ENCODE peak calls at places on chromosome 5, in seven cellular contexts. H is IMR-90, Y is HepG2, A is neuronal stem cell, U is neural progenitor cell, X is OCI-LY7, E is fibroblast of lung. N is an unnamed sample.

GRCh38 chr5:154543380-154543779 is 65.4 kb upstream of the HAND1 start:
- DNase-seq in H (no peak), Y (no peak), A (no peak), U (no peak), X (no peak), E (peak; percentile 44), N (no peak)

GRCh38 chr5:133527311-133527710 is 85.0 kb downstream of the FSTL4 start:
- DNase-seq in H (peak; percentile 22), Y (no peak), A (no peak), U (no peak), X (no peak), E (peak; percentile 49), N (no peak)

GRCh38 chr5:38078161-38078560 is 180.2 kb upstream of the EGFLAM start:
- DNase-seq in H (peak; percentile 5), Y (peak; percentile 10), A (no peak), U (no peak), X (no peak), E (peak; percentile 51), N (peak; percentile 39)

GRCh38 chr5:32852535-32852934 is 141.4 kb downstream of the NPR3 start:
- DNase-seq in H (peak; percentile 89), Y (peak; percentile 22), A (peak; percentile 42), U (peak; percentile 78), X (no peak), E (peak; percentile 88), N (peak; percentile 53)

GRCh38 chr5:147882586-147883313 is 4.2 kb downstream of the SCGB3A2 start:
- DNase-seq in H (no peak), Y (no peak), A (no peak), U (peak; percentile 5), X (no peak), E (peak; percentile 61), N (no peak)

GRCh38 chr5:174719211-174719610 is 5.2 kb upstream of the MSX2 start:
- DNase-seq in H (no peak), Y (no peak), A (no peak), U (no peak), X (no peak), E (no peak), N (no peak)

GRCh38 chr5:13955896-13956295 is 11.4 kb upstream of the DNAH5 start:
- DNase-seq in H (peak; percentile 70), Y (no peak), A (no peak), U (no peak), X (no peak), E (peak; percentile 36), N (no peak)

GRCh38 chr5:69334793-69335268 is 2.2 kb upstream of the CCDC125 start:
- DNase-seq in H (peak; percentile 76), Y (peak; percentile 72), A (peak; percentile 68), U (peak; percentile 90), X (peak; percentile 82), E (peak; percentile 79), N (peak; percentile 74)

GRCh38 chr5:145854651-145855258 is 18.1 kb downstream of the GRXCR2 start:
- DNase-seq in H (peak; percentile 83), Y (peak; percentile 23), A (no peak), U (no peak), X (no peak), E (peak; percentile 88), N (peak; percentile 83)

GRCh38 chr5:147560982-147561381 is 51.1 kb upstream of the DPYSL3 start:
- DNase-seq in H (no peak), Y (no peak), A (peak; percentile 56), U (peak; percentile 77), X (no peak), E (peak; percentile 32), N (no peak)

GRCh38 chr5:151094054-151094858 is 13.4 kb upstream of the TNIP1 start:
- DNase-seq in H (peak; percentile 34), Y (no peak), A (no peak), U (no peak), X (no peak), E (peak; percentile 23), N (peak; percentile 63)

GRCh38 chr5:139246394-139246793 is 47.1 kb upstream of the MATR3 start:
- DNase-seq in H (peak; percentile 60), Y (no peak), A (no peak), U (no peak), X (no peak), E (peak; percentile 48), N (peak; percentile 31)

GRCh38 chr5:125043781-125044391 is 297.4 kb upstream of the ZNF608 start:
- DNase-seq in H (peak; percentile 56), Y (no peak), A (no peak), U (no peak), X (no peak), E (peak; percentile 95), N (peak; percentile 92)

GRCh38 chr5:87004101-87004500 is 263.6 kb upstream of the RASA1 start:
- DNase-seq in H (peak; percentile 8), Y (no peak), A (no peak), U (no peak), X (no peak), E (peak; percentile 73), N (peak; percentile 78)

GRCh38 chr5:111254613-111255012 is 30.4 kb downstream of the CAMK4 start:
- DNase-seq in H (peak; percentile 40), Y (no peak), A (no peak), U (no peak), X (peak; percentile 40), E (peak; percentile 15), N (no peak)

GRCh38 chr5:79503794-79504495 is 10.0 kb downstream of the HOMER1 start:
- DNase-seq in H (peak; percentile 49), Y (no peak), A (no peak), U (no peak), X (no peak), E (no peak), N (peak; percentile 82)

GRCh38 chr5:96293966-96294886 is 138.8 kb downstream of the PCSK1 start:
- DNase-seq in H (peak; percentile 82), Y (no peak), A (no peak), U (no peak), X (no peak), E (peak; percentile 37), N (peak; percentile 61)
- H2AFZ ChIP-seq in H (no peak overlapping the region), Y (peak overlapping the region; percentile 0), A (no peak overlapping the region), U (no peak overlapping the region), X (no peak overlapping the region), E (no peak overlapping the region), N (no peak overlapping the region)

GRCh38 chr5:72291601-72292000 is 28.4 kb downstream of the MRPS27 start:
- DNase-seq in H (no peak), Y (no peak), A (no peak), U (no peak), X (peak; percentile 48), E (no peak), N (no peak)

GRCh38 chr5:72295539-72295938 is 24.5 kb downstream of the MRPS27 start:
- DNase-seq in H (no peak), Y (peak; percentile 95), A (no peak), U (no peak), X (no peak), E (no peak), N (no peak)

GRCh38 chr5:72292411-72292810 is 27.6 kb downstream of the MRPS27 start:
- DNase-seq in H (no peak), Y (no peak), A (no peak), U (no peak), X (no peak), E (no peak), N (no peak)

GRCh38 chr5:72294473-72294872 is 25.6 kb downstream of the MRPS27 start:
- DNase-seq in H (no peak), Y (no peak), A (no peak), U (no peak), X (peak; percentile 43), E (no peak), N (no peak)

DNA sequence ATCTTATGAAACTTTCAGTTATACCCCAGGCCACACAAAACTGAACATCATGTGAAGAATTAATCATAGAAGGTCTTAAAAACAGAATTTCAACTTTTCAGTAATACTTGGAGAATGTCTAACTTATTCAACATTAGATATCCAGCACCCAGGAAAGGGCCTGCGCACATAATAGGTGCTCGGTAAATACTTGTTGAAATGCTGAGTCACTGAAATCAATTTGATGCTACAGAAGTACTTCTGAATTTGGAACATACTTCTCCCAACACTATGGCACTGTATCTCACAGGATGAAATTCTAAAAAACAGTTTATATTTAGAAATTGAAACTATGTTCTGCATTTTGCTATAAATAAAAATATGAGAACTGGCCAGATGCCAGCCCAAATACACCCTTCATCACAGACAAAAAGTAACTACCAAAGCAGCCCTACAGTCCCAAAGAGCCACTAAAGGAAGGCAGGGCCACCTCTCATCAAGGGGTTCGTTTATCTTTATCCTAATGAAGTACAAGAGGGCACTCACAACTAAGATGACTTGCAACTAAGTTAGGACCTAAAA is 26.5 kb downstream of the MRPS27 start:
- DNase-seq in H (no peak), Y (no peak), A (no peak), U (no peak), X (peak; percentile 51), E (no peak), N (no peak)
- H3K36me3 ChIP-seq in H (no peaks in the 10 kb centered on the region), Y (peaks cover 2% of the 10 kb centered on the region), A (peaks cover 3% of the 10 kb centered on the region), U (peaks cover 11% of the 10 kb centered on the region), X (peaks cover 59% of the 10 kb centered on the region), E (no peaks in the 10 kb centered on the region), N (peaks cover 8% of the 10 kb centered on the region)

DNA sequence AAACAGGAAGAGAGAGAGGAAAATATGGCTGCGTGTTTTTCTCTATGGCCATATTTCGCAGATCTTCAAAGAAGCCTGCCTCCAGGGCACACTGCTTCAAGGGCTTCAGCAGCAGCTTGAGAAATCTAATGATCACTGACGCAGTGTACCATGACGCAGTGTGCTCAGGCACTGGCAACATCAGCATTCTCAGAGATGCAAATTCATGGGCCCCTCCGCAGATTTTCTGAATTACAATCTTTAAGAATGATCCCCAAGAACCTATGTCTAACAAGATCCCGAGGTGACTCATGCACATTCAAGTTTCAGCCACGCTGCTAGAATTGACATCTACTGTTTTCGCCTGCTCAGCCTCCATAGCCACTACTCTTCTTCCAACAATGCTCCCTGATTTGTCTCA is 143.9 kb upstream of the ZNF366 start:
- DNase-seq in H (no peak), Y (no peak), A (no peak), U (no peak), X (no peak), E (no peak), N (no peak)
- H3K4me2 ChIP-seq in H (no peak overlapping the region), Y (no peak overlapping the region), A (no peak overlapping the region), U (no peak overlapping the region), X (no peak overlapping the region), E (no peak overlapping the region), N (no peak overlapping the region)

GRCh38 chr5:65828022-65828421 is 98.4 kb upstream of the ERBIN start:
- DNase-seq in H (no peak), Y (no peak), A (no peak), U (no peak), X (no peak), E (no peak), N (no peak)

GRCh38 chr5:65830856-65831255 is 95.5 kb upstream of the ERBIN start:
- DNase-seq in H (no peak), Y (no peak), A (peak; percentile 41), U (peak; percentile 56), X (no peak), E (peak; percentile 54), N (no peak)

GRCh38 chr5:65831276-65831675 is 95.1 kb upstream of the ERBIN start:
- DNase-seq in H (no peak), Y (no peak), A (no peak), U (no peak), X (no peak), E (peak; percentile 68), N (no peak)

GRCh38 chr5:65825388-65826328 is 100.7 kb upstream of the ERBIN start:
- DNase-seq in H (no peak), Y (no peak), A (no peak), U (no peak), X (peak; percentile 25), E (no peak), N (no peak)

DNA sequence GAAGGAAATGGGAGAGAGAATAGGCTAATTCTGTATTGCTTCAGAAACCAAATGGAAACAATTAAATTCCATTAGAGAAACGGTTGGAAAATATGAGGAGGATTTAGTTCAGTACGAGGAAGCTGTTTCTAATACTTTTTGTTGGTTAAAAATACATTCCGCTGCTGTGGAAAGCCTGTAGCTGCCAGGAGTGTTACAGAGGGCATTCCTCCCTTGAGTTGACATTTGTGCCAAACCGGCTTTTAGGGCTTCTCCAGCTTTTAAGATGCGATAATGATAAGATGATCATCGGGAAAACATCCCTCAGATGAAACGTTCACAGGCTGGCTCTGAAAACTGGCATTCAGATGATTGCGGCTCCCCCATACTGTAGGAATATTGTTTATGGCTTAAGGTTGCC is 97.9 kb upstream of the ERBIN start:
- DNase-seq in H (peak; percentile 7), Y (no peak), A (no peak), U (no peak), X (no peak), E (peak; percentile 52), N (no peak)
- H2AFZ ChIP-seq in H (peak overlapping the region; percentile 66), Y (no peak overlapping the region), A (no peak overlapping the region), U (no peak overlapping the region), X (no peak overlapping the region), E (no peak overlapping the region), N (no peak overlapping the region)

N was measured in PC-3.